ENCODE peak calls at places on chromosomes 6 and 20, in ten cellular contexts. C is lower leg skin, O is anterior cingulate cortex, V is neural progenitor cell, Q is SHP77, B is IMR-90, E is SW480, W is AG10803, P is DMS 273 treated with DMSO at 0.1 percent for 48 hours, J is progenitor cell of endocrine pancreas. X is an unnamed sample.

GRCh38 chr6:7725849-7726415 is at the start of gene BMP6:
- DNase-seq in J (peak; percentile 76), B (peak; percentile 79), V (peak; percentile 98), W (peak; percentile 78), E (peak; percentile 86), C (peak; percentile 81), P (peak; percentile 78), Q (peak; percentile 72), O (no peak), X (peak; percentile 57)

GRCh38 chr20:62549499-62550086 is 73.8 kb upstream of the GATA5 start:
- DNase-seq in O (no peak), V (peak; percentile 32), W (no peak), Q (no peak), E (no peak), J (no peak), B (no peak), P (no peak), C (no peak), X (no peak)

GRCh38 chr20:11429889-11430580 is 487.7 kb upstream of the BTBD3 start:
- DNase-seq in P (no peak), E (no peak), J (no peak), B (no peak), C (no peak), W (no peak), V (peak; percentile 8), Q (no peak), O (no peak), X (no peak)

GRCh38 chr6:157273756-157274088 is 49.6 kb downstream of the TMEM242 start:
- DNase-seq in E (peak; percentile 33), B (peak; percentile 9), J (no peak), P (no peak), O (no peak), V (peak; percentile 42), W (no peak), C (no peak), Q (peak; percentile 88), X (peak; percentile 74)

GRCh38 chr6:150631283-150631981 is 31.7 kb downstream of the PLEKHG1 start:
- DNase-seq in V (no peak), J (no peak), P (no peak), W (no peak), O (no peak), C (no peak), Q (no peak), E (no peak), B (no peak), X (peak; percentile 57)

GRCh38 chr6:2875840-2876207 is 27.3 kb downstream of the SERPINB9 start:
- DNase-seq in J (no peak), W (no peak), V (peak; percentile 34), Q (no peak), C (no peak), O (no peak), E (no peak), B (no peak), P (no peak), X (peak; percentile 63)

GRCh38 chr6:105794870-105795269 is 291.3 kb upstream of the PRDM1 start:
- DNase-seq in Q (no peak), B (no peak), O (no peak), P (no peak), E (no peak), W (no peak), V (no peak), J (no peak), C (no peak), X (no peak)

GRCh38 chr6:144566868-144567615 is 281.9 kb downstream of the UTRN start:
- DNase-seq in P (no peak), J (no peak), O (no peak), W (peak; percentile 30), E (no peak), C (no peak), B (no peak), V (no peak), Q (no peak), X (no peak)

GRCh38 chr6:23446394-23447001 is 679.5 kb upstream of the NRSN1 start:
- DNase-seq in E (peak; percentile 44), O (no peak), W (peak; percentile 55), C (no peak), B (peak; percentile 76), V (peak; percentile 25), J (no peak), P (peak; percentile 81), Q (peak; percentile 20), X (no peak)

GRCh38 chr20:37378785-37379598 is 33.1 kb downstream of the SRC start:
- DNase-seq in P (no peak), E (no peak), V (no peak), O (no peak), W (peak; percentile 19), Q (no peak), J (no peak), C (no peak), B (peak; percentile 67), X (no peak)

GRCh38 chr20:49765846-49766541 is 46.6 kb upstream of the SLC9A8 start:
- DNase-seq in C (no peak), E (no peak), W (peak; percentile 54), Q (no peak), B (no peak), J (no peak), O (no peak), V (no peak), P (no peak), X (no peak)

GRCh38 chr20:14444106-14444505 is 106.7 kb upstream of the FLRT3 start:
- DNase-seq in C (no peak), O (no peak), W (no peak), B (no peak), E (no peak), V (no peak), Q (no peak), P (no peak), J (no peak), X (no peak)

GRCh38 chr20:49937023-49937929 is 1.1 kb downstream of the RNF114 start:
- DNase-seq in W (no peak), Q (no peak), B (no peak), P (no peak), E (no peak), J (no peak), V (no peak), O (no peak), C (no peak), X (no peak)

GRCh38 chr6:129567374-129567773 is 142.6 kb downstream of the ARHGAP18 start:
- DNase-seq in J (no peak), P (no peak), Q (no peak), C (no peak), O (no peak), E (no peak), B (no peak), V (peak; percentile 57), W (peak; percentile 10), X (no peak)

GRCh38 chr20:58839474-58839874 is 11.2 kb downstream of the GNAS-AS1 start:
- DNase-seq in C (no peak), V (peak; percentile 77), E (peak; percentile 38), J (no peak), O (no peak), P (peak; percentile 18), B (peak; percentile 24), W (no peak), Q (peak; percentile 27), X (no peak)

GRCh38 chr6:143167224-143167623 is 106.5 kb downstream of the AIG1 start:
- DNase-seq in C (no peak), B (no peak), Q (no peak), E (no peak), V (no peak), O (no peak), J (no peak), P (no peak), W (no peak), X (no peak)

GRCh38 chr6:87667032-87667431 is 35.0 kb downstream of the AKIRIN2 start:
- DNase-seq in P (no peak), V (no peak), Q (no peak), O (no peak), J (no peak), E (no peak), B (no peak), W (no peak), C (no peak), X (no peak)

GRCh38 chr20:44495257-44495656 is 19.6 kb downstream of the TTPAL start:
- DNase-seq in B (peak; percentile 87), J (no peak), W (peak; percentile 84), V (no peak), C (no peak), E (peak; percentile 70), P (no peak), O (no peak), Q (no peak), X (no peak)

GRCh38 chr20:62728781-62729300 is 20.2 kb downstream of the NTSR1 start:
- DNase-seq in V (no peak), C (no peak), E (no peak), J (no peak), B (no peak), P (no peak), O (no peak), W (no peak), Q (no peak), X (no peak)

GRCh38 chr20:3786665-3787639 is at the start of gene CENPB:
- DNase-seq in E (peak; percentile 84), C (peak; percentile 82), O (no peak), Q (peak; percentile 75), P (peak; percentile 67), W (peak; percentile 81), J (peak; percentile 91), B (peak; percentile 76), V (peak; percentile 95), X (peak; percentile 96)

GRCh38 chr20:33372993-33373441 is 28.3 kb downstream of the CDK5RAP1 start:
- DNase-seq in O (no peak), B (peak; percentile 72), W (peak; percentile 54), V (no peak), P (no peak), E (no peak), Q (no peak), C (no peak), J (no peak), X (no peak)

X was measured in activated B cell treated with CpG ODN at 0.5 μM for 24 hours.